ENCODE peak calls at places on chromosome 1, in eight cellular contexts. P is ascending aorta, W is upper lobe of left lung, T is PC-3, X is brain microvascular endothelial cell, K is endodermal cell, H is kidney epithelial cell, V is SK-N-SH. R is an unnamed sample. For H3K27me3, the result is how much of the 10 kb centered on the place peaks cover.

GRCh38 chr1:3186526-3186921 is 117.5 kb downstream of the PRDM16 start:
- DNase-seq in H (no peak), P (peak), X (peak), V (no peak), K (peak), T (peak), W (peak), R (peak)

GRCh38 chr1:32900956-32901822 is at the start of gene TMEM54:
- DNase-seq in T (peak), X (no peak), P (no peak), K (peak), W (peak), V (peak), H (no peak), R (no peak)

GRCh38 chr1:151841141-151841540 is 1.5 kb upstream of the C2CD4D start:
- DNase-seq in H (no peak), K (no peak), X (peak), V (no peak), W (no peak), T (peak), P (no peak), R (no peak)

GRCh38 chr1:162166934-162167615 is 97.6 kb downstream of the NOS1AP start:
- DNase-seq in T (no peak), K (no peak), P (no peak), W (no peak), X (no peak), H (no peak), V (no peak), R (no peak)

GRCh38 chr1:153663211-153663610 is 4.7 kb downstream of the SNAPIN start:
- DNase-seq in K (no peak), W (no peak), P (no peak), X (peak), H (no peak), T (no peak), V (no peak), R (no peak)

GRCh38 chr1:209769171-209769904 is 13.5 kb downstream of the TRAF3IP3 start:
- DNase-seq in T (peak), X (peak), V (peak), P (peak), W (no peak), K (no peak), H (peak), R (no peak)

GRCh38 chr1:37817481-37817880 is 9.5 kb upstream of the YRDC start:
- DNase-seq in W (no peak), P (no peak), K (peak), T (no peak), H (no peak), V (no peak), X (no peak), R (no peak)

GRCh38 chr1:161486806-161487482 is 18.3 kb upstream of the FCGR2A start:
- DNase-seq in X (peak), P (no peak), T (peak), H (no peak), V (peak), K (peak), W (no peak), R (peak)

GRCh38 chr1:59900640-59901039 is 25.9 kb downstream of the CYP2J2 start:
- DNase-seq in W (no peak), H (no peak), X (no peak), P (no peak), T (no peak), V (peak), K (peak), R (no peak)

GRCh38 chr1:93597697-93598096 is 83.9 kb downstream of the BCAR3 start:
- DNase-seq in V (peak), H (no peak), T (no peak), P (no peak), K (no peak), X (no peak), W (no peak), R (peak)

GRCh38 chr1:192950926-192951325 is 108.2 kb downstream of the UCHL5 start:
- DNase-seq in H (no peak), X (no peak), T (no peak), V (no peak), K (no peak), W (no peak), P (no peak), R (no peak)

GRCh38 chr1:68384872-68385390 is 64.8 kb downstream of the RPE65 start:
- DNase-seq in K (no peak), H (no peak), P (no peak), X (peak), V (no peak), W (no peak), T (peak), R (no peak)

GRCh38 chr1:40281852-40282251 is 23.8 kb downstream of the ZMPSTE24 start:
- DNase-seq in P (no peak), W (no peak), H (no peak), K (no peak), T (no peak), X (no peak), V (no peak), R (no peak)

GRCh38 chr1:78146137-78146822 is 100.5 kb downstream of the GIPC2 start:
- DNase-seq in T (no peak), K (no peak), H (no peak), X (no peak), V (peak), P (no peak), W (no peak), R (no peak)

GRCh38 chr1:198907423-198907746 is 268.5 kb downstream of the PTPRC start:
- DNase-seq in K (no peak), V (no peak), X (no peak), T (no peak), P (no peak), H (no peak), W (no peak), R (no peak)

GRCh38 chr1:160131803-160132565 is 16.4 kb downstream of the ATP1A2 start:
- DNase-seq in V (no peak), K (no peak), H (no peak), P (peak), W (no peak), X (no peak), T (no peak), R (no peak)

GRCh38 chr1:177945943-177946650 is 23.8 kb downstream of the SEC16B start:
- DNase-seq in K (peak), H (no peak), X (peak), P (no peak), W (no peak), V (peak), T (peak), R (peak)

GRCh38 chr1:15455522-15455921 is 1.0 kb upstream of the CELA2A start:
- DNase-seq in P (no peak), H (no peak), T (no peak), X (no peak), K (no peak), W (no peak), V (no peak), R (no peak)

GRCh38 chr1:51214615-51215131 is 21.4 kb upstream of the RNF11 start:
- DNase-seq in V (no peak), P (no peak), X (peak), W (no peak), H (no peak), K (no peak), T (peak), R (no peak)

GRCh38 chr1:1272341-1273151 is 1.1 kb downstream of the UBE2J2 start:
- DNase-seq in P (peak), W (peak), H (no peak), T (peak), V (no peak), X (no peak), K (no peak), R (no peak)

GRCh38 chr1:39159224-39160036 is 45.1 kb upstream of the MACF1 start:
- DNase-seq in P (no peak), K (peak), X (no peak), V (no peak), W (no peak), H (peak), T (peak), R (no peak)

GRCh38 chr1:32647308-32648134 is 2.8 kb downstream of the ZBTB8OS start:
- DNase-seq in T (no peak), H (no peak), P (peak), W (no peak), K (no peak), V (no peak), X (no peak), R (no peak)

GRCh38 chr1:109991400-109991925 is 6.9 kb downstream of the AHCYL1 start:
- DNase-seq in P (no peak), H (no peak), V (no peak), W (no peak), T (no peak), X (no peak), K (no peak), R (no peak)
- H3K4me3 ChIP-seq in P (no peak), H (no peak), V (no peak), W (no peak), T (no peak), X (no peak), K (peak), R (no peak)

DNA sequence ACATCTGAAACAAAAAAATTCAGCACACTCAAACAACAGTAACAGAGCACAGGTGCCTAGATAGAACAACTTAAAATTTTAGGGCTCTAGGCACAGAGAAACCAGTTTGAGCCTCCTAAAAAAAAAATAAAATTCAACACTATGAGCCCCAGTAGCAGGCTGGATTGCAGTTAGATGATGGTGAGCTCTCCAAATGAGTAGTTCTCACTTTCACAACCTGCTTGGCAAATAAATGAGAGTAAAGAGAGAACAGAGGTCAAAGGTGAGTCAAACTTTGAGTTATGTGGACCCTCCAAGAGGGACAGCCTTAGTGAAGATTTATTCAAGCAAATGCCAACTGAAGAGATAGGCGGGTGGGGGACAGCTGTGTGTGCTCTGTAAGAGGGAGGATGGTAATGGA is 3.6 kb downstream of the BEND5 start:
- DNase-seq in V (no peak), X (no peak), P (no peak), H (no peak), K (no peak), T (no peak), W (no peak), R (no peak)
- H3K27me3 ChIP-seq in V (under half), X (under half), P (under half), H (under half), K (under half), T (under half), W (under half), R (under half)

DNA sequence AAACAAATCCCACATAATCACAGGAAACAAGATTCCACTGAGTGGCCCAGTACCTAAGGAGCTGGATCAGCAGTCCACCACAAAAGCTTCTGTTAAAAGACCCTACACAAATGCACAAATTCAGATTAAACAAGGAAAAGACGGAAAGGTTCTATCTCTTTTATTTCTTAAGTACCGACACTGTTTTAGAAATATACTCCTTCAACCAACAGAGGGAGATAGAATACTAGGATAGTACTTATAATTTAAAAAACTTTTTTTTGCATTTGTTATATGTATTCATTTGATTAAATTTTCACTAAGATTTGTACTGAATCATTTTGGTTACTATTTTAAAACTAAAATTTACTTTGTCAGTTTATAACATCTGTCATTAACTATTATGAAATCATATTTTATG is 12.5 kb downstream of the CDC7 start:
- DNase-seq in K (no peak), H (no peak), P (no peak), T (peak), W (no peak), V (no peak), X (no peak), R (no peak)
- TF ChIP-seq CTCF in K (peak), H (peak), P (peak), T (peak), W (no peak), V (peak), X (peak), R (no peak)

GRCh38 chr1:61184035-61184713 is 101.8 kb downstream of the NFIA start:
- DNase-seq in W (peak), H (no peak), X (peak), K (no peak), P (peak), V (peak), T (peak), R (peak)
- H3K4me3 ChIP-seq in W (peak), H (no peak), X (peak), K (no peak), P (peak), V (peak), T (no peak), R (peak)

GRCh38 chr1:22711071-22711470 is 432 bp downstream of the EPHB2 start:
- DNase-seq in H (no peak), V (peak), X (no peak), W (peak), P (no peak), T (no peak), K (peak), R (peak)

GRCh38 chr1:22711591-22712501 is 1.2 kb downstream of the EPHB2 start:
- DNase-seq in V (peak), K (peak), X (no peak), W (peak), P (no peak), T (peak), H (no peak), R (peak)

GRCh38 chr1:22709891-22710687 is 550 bp upstream of the EPHB2 start:
- DNase-seq in X (peak), P (no peak), T (peak), K (peak), W (peak), V (peak), H (no peak), R (peak)

GRCh38 chr1:22709227-22709626 is 1.4 kb upstream of the EPHB2 start:
- DNase-seq in T (no peak), P (no peak), K (peak), X (no peak), V (no peak), W (no peak), H (no peak), R (no peak)

GRCh38 chr1:22710688-22711024 is at the start of gene EPHB2:
- DNase-seq in X (no peak), V (peak), P (no peak), H (no peak), T (peak), W (peak), K (peak), R (peak)
- H3K27me3 ChIP-seq in X (under half), V (under half), P (under half), H (under half), T (under half), W (under half), K (under half), R (under half)

GRCh38 chr1:231264642-231265041 is 23.6 kb downstream of the GNPAT start:
- DNase-seq in T (no peak), P (no peak), H (no peak), K (no peak), V (no peak), W (no peak), X (no peak), R (no peak)
- TF ChIP-seq CTCF in T (no peak), P (no peak), H (no peak), K (no peak), V (no peak), W (no peak), X (no peak), R (no peak)